ENCODE peak calls at places on chromosomes 16 and 17, in four cellular contexts. G is IMR-90, O is endothelial cell of umbilical vein, H is K562. Q is an unnamed sample.

GRCh38 chr16:80674884-80675283 is 129.5 kb downstream of the CDYL2 start:
- DNase-seq in G (no peak), O (no peak), H (no peak), Q (no peak)

GRCh38 chr17:78524870-78525510 is 52.2 kb downstream of the DNAH17 start:
- DNase-seq in G (no peak), O (no peak), H (no peak), Q (no peak)

GRCh38 chr16:66479661-66480264 is 52.7 kb downstream of the BEAN1 start:
- DNase-seq in G (no peak), O (no peak), H (no peak), Q (no peak)

GRCh38 chr17:58452738-58453137 is 35.4 kb upstream of the RNF43 start:
- DNase-seq in G (peak; percentile 10), O (no peak), H (no peak), Q (no peak)

GRCh38 chr16:73204359-73205152 is 156.6 kb upstream of the ZFHX3 start:
- DNase-seq in G (no peak), O (no peak), H (no peak), Q (no peak)

GRCh38 chr16:71645450-71645849 is 19.5 kb downstream of the MARVELD3 start:
- DNase-seq in G (peak; percentile 38), O (no peak), H (peak; percentile 47), Q (no peak)

GRCh38 chr17:32877164-32877764 is 340 bp upstream of the MYO1D start:
- DNase-seq in G (peak; percentile 73), O (peak; percentile 89), H (peak; percentile 94), Q (peak; percentile 37)

GRCh38 chr16:56866955-56867830 is 2.2 kb downstream of the SLC12A3 start:
- DNase-seq in G (peak; percentile 67), O (peak; percentile 57), H (peak; percentile 65), Q (no peak)

GRCh38 chr17:78499715-78500540 is 77.3 kb downstream of the DNAH17 start:
- DNase-seq in G (no peak), O (no peak), H (no peak), Q (no peak)

GRCh38 chr17:34254146-34254545 is 939 bp upstream of the CCL2 start:
- DNase-seq in G (peak; percentile 83), O (peak; percentile 70), H (no peak), Q (no peak)

GRCh38 chr16:47395733-47396503 is 64.9 kb downstream of the ITFG1 start:
- DNase-seq in G (no peak), O (no peak), H (no peak), Q (no peak)

GRCh38 chr16:79054593-79054992 is 545.9 kb downstream of the MAF start:
- DNase-seq in G (no peak), O (no peak), H (no peak), Q (no peak)

GRCh38 chr16:90022209-90023077 is 3.2 kb upstream of the DBNDD1 start:
- DNase-seq in G (peak; percentile 82), O (peak; percentile 93), H (peak; percentile 96), Q (peak; percentile 62)

GRCh38 chr16:30095166-30096078 is 591 bp downstream of the YPEL3 start:
- DNase-seq in G (no peak), O (no peak), H (no peak), Q (no peak)

GRCh38 chr17:32742686-32743538 is 134.0 kb downstream of the MYO1D start:
- DNase-seq in G (no peak), O (peak; percentile 16), H (no peak), Q (no peak)

GRCh38 chr17:55816532-55817272 is 65.9 kb downstream of the PCTP start:
- DNase-seq in G (no peak), O (no peak), H (peak; percentile 78), Q (no peak)

GRCh38 chr17:69222707-69223106 is 5.9 kb downstream of the ABCA10 start:
- DNase-seq in G (no peak), O (no peak), H (no peak), Q (no peak)

GRCh38 chr17:55722742-55723487 is at the start of gene TMEM100:
- DNase-seq in G (peak; percentile 78), O (peak; percentile 73), H (peak; percentile 54), Q (no peak)

GRCh38 chr17:41621916-41622315 is 2.5 kb downstream of the KRT17 start:
- DNase-seq in G (no peak), O (no peak), H (no peak), Q (no peak)

GRCh38 chr17:41617698-41618097 is 5.1 kb upstream of the KRT16 start:
- DNase-seq in G (no peak), O (no peak), H (no peak), Q (no peak)

GRCh38 chr17:41619162-41619933 is 5.0 kb downstream of the KRT17 start:
- DNase-seq in G (no peak), O (no peak), H (no peak), Q (no peak)

GRCh38 chr17:41618341-41619161 is 5.8 kb downstream of the KRT17 start:
- DNase-seq in G (no peak), O (no peak), H (no peak), Q (no peak)

DNA sequence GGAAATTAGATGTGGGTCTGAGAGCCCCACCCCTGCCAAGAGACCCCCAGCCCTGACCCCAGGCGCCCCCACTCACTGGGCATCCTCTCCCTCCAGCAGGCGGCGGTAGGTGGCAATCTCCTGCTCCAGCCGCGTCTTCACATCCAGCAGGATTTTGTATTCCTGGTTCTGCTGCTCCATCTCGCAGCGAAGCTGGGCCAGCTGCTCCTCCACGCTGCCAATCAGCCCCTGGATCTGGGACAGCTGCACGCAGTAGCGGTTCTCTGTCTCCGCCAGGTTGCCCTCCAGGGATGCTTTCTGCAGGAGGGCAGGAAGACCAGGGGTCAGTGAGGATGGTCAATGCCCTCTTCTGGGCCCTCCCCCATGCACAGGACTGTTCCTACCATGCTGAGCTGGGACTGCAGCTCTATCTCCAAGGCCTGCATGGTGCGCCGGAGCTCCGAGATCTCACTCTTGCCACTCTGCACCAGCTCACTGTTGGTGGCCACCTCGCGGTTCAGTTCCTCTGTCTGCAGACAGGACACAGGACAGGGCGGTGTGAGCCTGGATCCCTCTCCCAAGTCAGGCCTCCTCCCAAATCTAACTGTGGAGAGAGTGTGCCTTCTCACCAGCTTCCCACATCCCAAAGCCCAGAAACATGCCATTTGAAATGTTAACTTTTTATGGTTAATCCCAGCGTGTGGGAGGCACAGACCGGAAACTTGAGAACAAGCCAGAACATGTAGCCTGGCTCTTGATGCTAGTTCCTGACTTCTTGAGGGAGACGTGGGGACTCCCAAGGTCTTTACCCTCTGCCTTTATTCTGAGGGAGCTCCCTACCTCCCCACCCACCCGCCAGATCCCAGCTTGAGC is 3.6 kb downstream of the KRT17 start:
- DNase-seq in G (no peak), O (no peak), H (no peak), Q (no peak)
- TF ChIP-seq FOS in G (no peak), O (no peak), H (no peak), Q (no peak)

GRCh38 chr17:68054296-68054900 is 18.9 kb downstream of the KPNA2 start:
- DNase-seq in G (peak; percentile 84), O (peak; percentile 94), H (no peak), Q (no peak)

GRCh38 chr17:68052810-68053209 is 17.3 kb downstream of the KPNA2 start:
- DNase-seq in G (no peak), O (no peak), H (no peak), Q (no peak)

GRCh38 chr17:68057531-68057952 is 22.0 kb downstream of the KPNA2 start:
- DNase-seq in G (peak; percentile 56), O (peak; percentile 53), H (peak; percentile 29), Q (no peak)

GRCh38 chr17:68048996-68049395 is 13.5 kb downstream of the KPNA2 start:
- DNase-seq in G (no peak), O (peak; percentile 23), H (peak; percentile 24), Q (no peak)

GRCh38 chr17:68053237-68054030 is 17.9 kb downstream of the KPNA2 start:
- DNase-seq in G (peak; percentile 84), O (peak; percentile 97), H (no peak), Q (no peak)
- TF ChIP-seq FOS in G (no peak), O (no peak), H (no peak), Q (no peak)

GRCh38 chr17:9994761-9995160 is 89.7 kb upstream of the RCVRN start:
- DNase-seq in G (no peak), O (no peak), H (no peak), Q (no peak)
- TF ChIP-seq FOS in G (no peak), O (no peak), H (no peak), Q (no peak)

GRCh38 chr17:50056217-50056960 is 479 bp downstream of the ITGA3 start:
- DNase-seq in G (peak; percentile 69), O (peak; percentile 68), H (peak; percentile 54), Q (no peak)
- TF ChIP-seq FOS in G (no peak), O (no peak), H (no peak), Q (no peak)

GRCh38 chr17:57211543-57211942 is 44.8 kb upstream of the MSI2 start:
- DNase-seq in G (peak; percentile 15), O (peak; percentile 16), H (no peak), Q (no peak)

GRCh38 chr17:57211010-57211411 is 45.3 kb upstream of the MSI2 start:
- DNase-seq in G (no peak), O (no peak), H (no peak), Q (no peak)

GRCh38 chr17:57210224-57210553 is 46.1 kb upstream of the MSI2 start:
- DNase-seq in G (no peak), O (no peak), H (no peak), Q (no peak)

GRCh38 chr17:57213180-57213825 is 43.0 kb upstream of the MSI2 start:
- DNase-seq in G (no peak), O (no peak), H (no peak), Q (no peak)

DNA sequence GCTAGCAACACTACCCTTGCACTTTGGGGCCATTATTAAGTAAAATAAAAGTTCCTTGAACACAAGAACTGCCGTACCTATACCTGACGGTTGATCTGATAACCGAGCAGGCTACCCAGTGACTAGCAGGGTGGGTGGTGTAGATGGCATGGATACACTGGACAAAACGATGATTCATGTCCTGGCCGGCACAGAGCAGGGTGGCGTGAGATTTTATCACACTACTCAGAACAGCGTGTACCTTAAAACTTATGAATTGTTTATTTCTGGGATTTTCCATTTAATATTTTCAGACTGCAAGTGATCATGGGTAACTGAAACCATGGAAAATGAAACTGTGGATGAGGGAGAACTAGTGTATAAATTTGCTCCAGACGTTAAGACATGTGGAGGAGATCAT is 41.0 kb upstream of the MSI2 start:
- DNase-seq in G (no peak), O (peak; percentile 54), H (peak; percentile 22), Q (no peak)
- TF ChIP-seq FOS in G (no peak), O (peak; percentile 58), H (no peak), Q (no peak)

GRCh38 chr17:65438708-65439294 is 122.6 kb downstream of the AXIN2 start:
- DNase-seq in G (peak; percentile 22), O (no peak), H (no peak), Q (no peak)

GRCh38 chr17:65436871-65437270 is 124.6 kb downstream of the AXIN2 start:
- DNase-seq in G (no peak), O (no peak), H (no peak), Q (no peak)

GRCh38 chr17:65441053-65441635 is 120.3 kb downstream of the AXIN2 start:
- DNase-seq in G (no peak), O (no peak), H (no peak), Q (no peak)

GRCh38 chr17:65434878-65435277 is 126.6 kb downstream of the AXIN2 start:
- DNase-seq in G (no peak), O (no peak), H (no peak), Q (no peak)

GRCh38 chr17:65438173-65438572 is 123.3 kb downstream of the AXIN2 start:
- DNase-seq in G (no peak), O (no peak), H (no peak), Q (no peak)
- TF ChIP-seq FOS in G (no peak), O (no peak), H (no peak), Q (no peak)

GRCh38 chr16:17342031-17342430 is 128.7 kb downstream of the XYLT1 start:
- DNase-seq in G (no peak), O (no peak), H (no peak), Q (no peak)
- TF ChIP-seq FOS in G (no peak), O (no peak), H (no peak), Q (no peak)

GRCh38 chr17:7478276-7479138 is 924 bp downstream of the ZBTB4 start:
- DNase-seq in G (peak; percentile 18), O (peak; percentile 35), H (peak; percentile 54), Q (no peak)
- TF ChIP-seq FOS in G (no peak), O (no peak), H (no peak), Q (no peak)

Q was measured in GM12878.